ENCODE peak calls at places on chromosomes 2 and 18, in four cellular contexts. R is uterus, E is suprapubic skin, S is fibroblast of the aortic adventitia. W is an unnamed sample.

GRCh38 chr2:120402070-120402440 is 56.1 kb downstream of the INHBB start:
- DNase-seq in E (peak; percentile 13), S (no peak), R (no peak), W (no peak)

GRCh38 chr2:118012778-118013177 is 1.1 kb downstream of the CCDC93 start:
- DNase-seq in S (no peak), E (no peak), R (no peak), W (no peak)

GRCh38 chr2:231810905-231811304 is 24.7 kb downstream of the COPS7B start:
- DNase-seq in S (peak; percentile 73), R (no peak), E (no peak), W (no peak)

GRCh38 chr2:74822771-74823283 is 11.1 kb upstream of the HK2 start:
- DNase-seq in S (no peak), R (no peak), E (no peak), W (no peak)

GRCh38 chr2:239038773-239039478 is 191.0 kb downstream of the TWIST2 start:
- DNase-seq in E (no peak), R (no peak), S (no peak), W (no peak)

GRCh38 chr2:151872468-151872867 is 44.2 kb upstream of the ARL5A start:
- DNase-seq in S (peak; percentile 75), E (no peak), R (no peak), W (no peak)

GRCh38 chr2:222239945-222240675 is 58.7 kb downstream of the PAX3 start:
- DNase-seq in S (no peak), E (no peak), R (no peak), W (no peak)

GRCh38 chr2:119315241-119315925 is 51.3 kb downstream of the C2orf76 start:
- DNase-seq in R (no peak), S (peak; percentile 9), E (no peak), W (no peak)

GRCh38 chr18:62976227-62976626 is 260.9 kb downstream of the PHLPP1 start:
- DNase-seq in R (no peak), S (no peak), E (no peak), W (no peak)

GRCh38 chr2:36486546-36487044 is 111.4 kb downstream of the FEZ2 start:
- DNase-seq in E (no peak), S (peak; percentile 85), R (no peak), W (no peak)

DNA sequence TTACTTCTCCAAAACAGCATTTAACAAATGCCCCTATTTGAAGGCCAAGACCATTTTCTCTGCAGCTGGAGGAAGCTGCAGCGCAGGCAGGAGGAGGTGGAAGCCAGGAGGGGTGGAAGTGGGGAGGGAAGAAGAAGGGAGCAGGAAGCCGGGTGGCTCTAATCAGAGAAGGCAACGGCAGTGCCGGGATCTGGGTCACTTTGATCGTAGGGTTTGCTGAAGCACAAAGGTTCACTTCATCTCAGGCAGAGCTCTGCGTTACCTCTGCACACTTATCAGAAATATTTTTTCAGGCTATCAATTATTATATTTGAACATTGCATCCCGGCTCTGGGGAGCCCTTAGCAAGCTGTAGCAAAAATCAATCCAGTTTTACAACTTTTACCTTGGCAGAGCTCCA is 315.8 kb upstream of the POU3F3 start:
- DNase-seq in E (no peak), S (no peak), R (no peak), W (no peak)
- TF ChIP-seq CTCF in E (no peak), S (no peak), R (no peak), W (no peak)

GRCh38 chr2:10457846-10458563 is 9.9 kb upstream of the ODC1 start:
- DNase-seq in E (no peak), R (no peak), S (peak; percentile 78), W (no peak)

GRCh38 chr2:10454505-10454904 is 6.4 kb upstream of the ODC1 start:
- DNase-seq in S (no peak), R (no peak), E (no peak), W (no peak)

GRCh38 chr2:10465915-10466314 is 17.8 kb upstream of the ODC1 start:
- DNase-seq in S (no peak), R (no peak), E (no peak), W (no peak)

GRCh38 chr2:10462178-10463083 is 14.3 kb upstream of the ODC1 start:
- DNase-seq in S (no peak), E (no peak), R (no peak), W (no peak)

DNA sequence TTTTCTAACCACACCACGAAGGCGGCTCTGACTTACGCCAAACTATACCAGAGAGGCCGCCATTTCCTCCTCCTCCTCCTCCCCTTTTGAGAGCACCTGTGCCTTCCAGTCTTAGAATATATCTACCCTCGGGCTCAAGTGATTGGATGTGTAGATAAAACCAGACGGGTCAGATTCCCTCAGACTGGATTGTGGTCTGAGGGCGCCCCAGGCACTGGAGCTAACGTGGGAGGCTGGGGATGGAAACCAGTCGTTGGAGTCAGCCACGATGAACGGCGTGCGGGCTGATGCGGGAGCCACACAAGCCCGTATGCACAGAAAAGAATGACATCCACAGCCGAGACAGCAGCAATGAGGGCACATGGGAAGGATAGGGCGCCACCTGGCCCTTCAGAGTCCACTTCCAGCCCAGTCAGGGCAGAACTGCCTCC is 12.3 kb upstream of the ODC1 start:
- DNase-seq in S (no peak), R (no peak), E (no peak), W (no peak)
- TF ChIP-seq CTCF in S (no peak), R (no peak), E (no peak), W (no peak)

DNA sequence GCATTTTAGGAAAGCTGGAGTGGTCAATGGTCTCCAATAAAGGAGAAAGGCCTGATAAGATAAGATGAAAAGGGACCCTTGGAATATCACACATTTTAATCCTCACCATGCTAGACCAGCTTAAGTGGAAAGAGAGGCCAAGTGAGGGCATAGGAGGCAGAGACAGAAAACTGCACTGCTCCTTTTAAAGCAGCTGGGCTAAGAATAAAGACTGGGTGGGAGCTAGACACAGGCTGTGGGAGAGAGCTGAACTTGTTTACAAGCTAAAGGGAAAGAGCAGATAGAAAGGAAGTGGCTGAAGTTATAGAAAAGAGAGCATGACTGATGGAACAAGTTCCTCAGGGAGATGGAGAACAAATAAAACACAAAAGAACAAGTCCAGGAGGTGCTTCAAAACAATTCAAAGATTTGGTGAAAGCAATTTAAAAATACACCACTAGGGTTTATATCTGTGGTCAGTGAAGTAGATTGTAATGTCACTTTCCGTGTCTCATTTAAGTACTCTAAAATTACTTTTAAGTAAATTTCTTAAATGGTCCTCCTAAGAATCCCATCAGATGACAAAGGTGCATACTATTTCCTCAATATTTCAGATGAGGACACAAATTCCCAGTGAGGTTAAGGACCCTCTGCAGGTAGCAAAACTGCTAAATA is 7.5 kb downstream of the COL5A2 start:
- DNase-seq in E (no peak), S (no peak), R (no peak), W (no peak)
- TF ChIP-seq CTCF in E (no peak), S (no peak), R (no peak), W (peak; percentile 50)

GRCh38 chr2:234433201-234433600 is 63.7 kb downstream of the ARL4C start:
- DNase-seq in S (peak; percentile 59), R (no peak), E (no peak), W (no peak)
- TF ChIP-seq CTCF in S (no peak), R (no peak), E (no peak), W (no peak)

DNA sequence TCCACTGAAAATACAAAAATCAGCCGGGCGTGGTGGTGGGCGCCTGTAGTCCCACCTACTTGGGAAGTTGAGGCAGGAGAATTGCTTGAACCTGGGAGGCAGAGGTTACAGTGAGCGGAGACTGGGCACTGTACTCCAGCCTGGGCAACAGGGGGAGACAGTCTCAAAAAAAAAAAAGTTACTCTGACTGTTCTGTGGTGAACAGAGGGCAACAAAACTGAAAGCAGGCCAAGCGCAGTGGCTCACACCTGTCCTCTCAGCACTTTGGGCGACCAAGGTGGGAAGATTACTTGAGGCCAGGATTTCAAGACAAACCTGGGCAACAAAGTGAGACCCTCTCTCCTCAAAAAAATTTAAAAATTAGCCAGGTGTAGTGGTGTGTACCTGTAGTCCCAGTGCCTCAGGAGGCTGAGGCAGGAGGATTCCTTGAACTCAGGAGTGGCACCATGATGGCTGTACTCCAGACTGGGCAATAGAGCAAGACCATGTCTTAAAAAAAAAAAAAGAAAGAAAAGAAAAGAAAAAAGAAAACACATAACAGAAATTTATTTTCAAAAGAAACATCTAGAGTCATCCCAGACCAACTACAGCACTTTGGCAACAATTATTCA is 13.6 kb upstream of the RTN4 start:
- DNase-seq in S (no peak), E (no peak), R (no peak), W (no peak)
- TF ChIP-seq CTCF in S (no peak), E (no peak), R (no peak), W (no peak)

DNA sequence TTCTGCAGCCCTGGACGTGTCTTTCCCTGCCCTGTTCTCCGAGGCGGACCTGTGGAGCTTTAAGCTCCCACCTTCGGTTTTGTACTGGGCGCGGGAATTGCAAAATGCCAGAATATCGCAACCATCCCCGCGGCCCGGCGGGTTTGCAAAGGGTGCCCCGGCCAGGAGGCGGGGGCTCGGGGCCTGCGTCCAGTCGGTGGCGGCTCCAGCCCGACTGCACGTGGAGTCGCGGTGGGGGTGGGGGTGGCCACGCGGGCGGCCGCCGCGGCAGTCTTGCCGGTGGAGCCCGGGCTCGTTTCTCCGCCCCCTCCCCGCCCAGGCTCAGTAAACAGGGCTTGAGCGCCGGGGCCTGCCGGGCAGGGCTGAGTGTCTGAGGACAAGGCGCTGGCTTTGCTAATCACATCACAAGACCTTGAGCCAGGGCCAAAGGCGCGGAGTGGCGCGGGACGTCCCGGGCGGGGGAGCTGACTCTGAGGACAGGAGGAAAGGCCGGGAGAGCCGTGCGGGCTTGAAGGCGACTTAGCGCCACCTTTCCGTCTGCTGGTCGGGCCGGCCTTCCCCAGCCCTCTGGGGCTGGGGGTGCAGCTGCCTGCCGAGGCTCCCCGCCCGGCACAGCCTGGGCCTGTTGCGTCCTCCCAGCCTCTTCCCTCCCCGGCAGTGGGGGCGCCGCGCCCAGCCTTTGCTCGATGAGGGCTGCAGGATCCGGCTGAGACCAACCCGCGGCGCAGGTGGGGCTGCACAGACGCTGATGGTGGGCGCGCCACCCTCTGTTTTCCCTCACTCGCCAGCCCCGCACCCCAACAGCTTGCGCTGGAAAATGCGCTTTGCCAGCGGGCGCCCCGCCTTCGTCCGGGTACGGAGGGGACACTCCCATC is 786 bp upstream of the ZFP36L2 start:
- DNase-seq in R (peak; percentile 93), E (peak; percentile 97), S (peak; percentile 84), W (peak; percentile 84)
- TF ChIP-seq CTCF in R (peak; percentile 39), E (no peak), S (no peak), W (peak; percentile 48)

DNA sequence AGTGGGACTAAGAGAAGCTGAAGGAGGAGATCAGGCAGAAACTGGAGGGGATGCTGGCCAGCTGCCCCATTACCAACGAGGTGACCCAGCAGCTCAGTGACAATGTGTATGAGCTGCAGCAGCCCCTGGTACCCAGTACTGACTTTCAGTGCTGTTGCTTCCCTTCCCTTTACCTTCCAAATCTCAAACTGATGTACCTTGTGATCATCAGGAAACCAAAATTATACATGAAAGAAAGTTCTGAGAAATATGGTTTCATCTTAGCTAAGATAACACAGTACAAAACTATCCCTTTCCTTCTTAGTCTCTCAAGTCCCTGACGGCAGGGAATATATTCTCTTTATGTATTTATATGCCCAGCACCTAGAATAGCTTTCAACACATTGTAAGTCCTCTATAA is 52.3 kb upstream of the CERS6 start:
- DNase-seq in S (no peak), R (no peak), E (no peak), W (no peak)
- TF ChIP-seq CTCF in S (no peak), R (no peak), E (no peak), W (no peak)

W was measured in type B pancreatic cell.